ENCODE peak calls at places on chromosomes 2 and 18, in five cellular contexts. I, Y, T, V and J are unnamed samples.
A peak's percentile ranks its signal among the peaks of the same experiment; 100 is the strongest.

GRCh38 chr2:61396005-61396404 is 74.9 kb downstream of the USP34 start:
- DNase-seq in I (no peak), V (no peak), T (peak; percentile 23), Y (no peak), J (no peak)

GRCh38 chr2:48578313-48578712 is 39.3 kb upstream of the GTF2A1L start:
- DNase-seq in I (no peak), Y (no peak), T (no peak), V (no peak), J (no peak)

GRCh38 chr2:197306691-197307030 is 3.9 kb downstream of the ANKRD44 start:
- DNase-seq in Y (no peak), V (no peak), I (no peak), T (no peak), J (no peak)

GRCh38 chr2:43420310-43420903 is 175.4 kb downstream of the THADA start:
- DNase-seq in V (peak; percentile 35), I (no peak), Y (no peak), T (peak; percentile 68), J (no peak)

GRCh38 chr2:168201722-168202121 is 45.7 kb downstream of the STK39 start:
- DNase-seq in V (no peak), I (no peak), Y (no peak), T (no peak), J (no peak)

GRCh38 chr2:40240067-40240466 is 211.8 kb downstream of the SLC8A1 start:
- DNase-seq in I (no peak), Y (no peak), T (no peak), V (no peak), J (no peak)

GRCh38 chr2:17901246-17901645 is 22.8 kb downstream of the KCNS3 start:
- DNase-seq in Y (no peak), V (no peak), T (no peak), I (no peak), J (no peak)

GRCh38 chr2:23502096-23502495 is 117.1 kb downstream of the KLHL29 start:
- DNase-seq in I (no peak), T (no peak), Y (no peak), V (no peak), J (no peak)

DNA sequence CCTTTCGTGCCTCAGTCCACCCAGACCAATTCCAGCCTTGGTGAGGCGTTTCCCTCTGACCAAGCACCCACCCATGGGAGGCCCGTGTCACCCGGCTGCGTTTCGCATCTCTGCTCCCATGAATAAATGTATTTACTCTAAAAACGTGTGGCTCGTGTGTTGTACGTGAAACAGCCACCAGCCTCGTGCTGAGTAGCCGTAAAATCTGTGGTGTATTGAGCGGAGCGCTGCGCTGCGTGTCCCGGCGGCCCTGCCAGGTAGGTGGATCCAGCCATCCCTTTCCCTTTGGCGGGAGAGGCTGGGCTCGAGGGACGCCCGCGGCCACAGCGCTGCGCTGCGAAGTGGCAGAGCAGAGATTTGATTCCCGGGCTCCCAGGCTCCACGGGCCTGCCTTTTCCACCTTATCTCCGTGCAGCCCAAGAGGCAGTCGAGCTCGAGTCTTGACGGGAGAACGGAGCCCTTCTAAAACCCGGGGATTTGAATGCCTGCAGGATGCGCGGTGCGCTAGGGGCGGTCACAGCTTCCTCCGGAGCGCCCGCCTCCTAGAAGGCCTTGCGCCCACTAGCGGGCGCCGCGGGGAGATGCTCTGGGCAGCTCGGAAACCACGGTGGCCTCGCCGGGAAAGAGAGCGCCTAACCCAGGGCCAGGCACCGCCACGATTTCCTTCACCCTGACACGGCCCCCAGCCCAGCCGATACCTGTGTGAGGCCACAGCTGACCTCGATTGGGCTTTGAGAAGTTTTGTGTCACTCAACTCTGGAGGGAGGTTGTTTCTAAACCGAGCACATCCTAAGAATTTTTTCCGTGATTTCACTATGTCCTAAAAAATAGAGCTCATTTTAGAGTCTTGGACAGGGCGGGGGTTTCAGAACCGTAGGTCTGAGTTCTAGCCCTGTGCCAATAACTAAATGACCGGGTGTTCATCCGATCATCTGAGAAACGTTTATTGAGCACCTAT is 3.9 kb upstream of the PSMD1 start:
- DNase-seq in V (peak; percentile 65), I (peak; percentile 75), Y (no peak), T (peak; percentile 84), J (peak; percentile 79)
- TF ChIP-seq POLR2A in V (no peak), I (no peak), Y (no peak), T (peak; percentile 63), J (no peak)

GRCh38 chr2:4900242-4900641 is 791.9 kb upstream of the SOX11 start:
- DNase-seq in T (no peak), V (no peak), Y (no peak), I (no peak), J (no peak)

GRCh38 chr2:4901092-4901735 is 791.0 kb upstream of the SOX11 start:
- DNase-seq in I (no peak), T (no peak), Y (no peak), V (no peak), J (no peak)

GRCh38 chr2:4903676-4904348 is 788.4 kb upstream of the SOX11 start:
- DNase-seq in I (no peak), V (no peak), T (no peak), Y (no peak), J (no peak)

GRCh38 chr2:4895376-4895775 is 796.8 kb upstream of the SOX11 start:
- DNase-seq in T (no peak), I (no peak), Y (no peak), V (no peak), J (no peak)

DNA sequence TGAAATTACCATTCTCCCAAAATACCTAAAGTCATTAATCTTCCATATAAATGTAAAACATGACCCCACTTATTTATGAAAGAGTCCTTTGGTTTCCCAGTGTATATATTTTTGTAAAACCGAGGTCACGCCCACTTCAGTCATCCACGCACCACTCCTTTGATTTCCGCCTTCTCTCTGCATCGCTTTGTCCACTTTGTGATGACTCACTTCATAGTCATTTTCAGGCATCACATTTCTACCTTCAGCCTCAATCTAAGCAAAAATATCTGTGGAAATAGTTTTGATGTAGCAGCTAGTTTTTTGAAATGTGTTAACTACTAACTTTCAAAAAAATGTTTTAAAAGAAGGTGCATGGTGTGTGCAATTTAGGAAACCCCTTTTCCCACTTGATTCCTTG is 793.5 kb upstream of the SOX11 start:
- DNase-seq in Y (no peak), I (no peak), T (no peak), V (no peak), J (no peak)
- TF ChIP-seq TAF1 in Y (no peak), I (no peak), T (no peak), V (no peak), J (no peak)

DNA sequence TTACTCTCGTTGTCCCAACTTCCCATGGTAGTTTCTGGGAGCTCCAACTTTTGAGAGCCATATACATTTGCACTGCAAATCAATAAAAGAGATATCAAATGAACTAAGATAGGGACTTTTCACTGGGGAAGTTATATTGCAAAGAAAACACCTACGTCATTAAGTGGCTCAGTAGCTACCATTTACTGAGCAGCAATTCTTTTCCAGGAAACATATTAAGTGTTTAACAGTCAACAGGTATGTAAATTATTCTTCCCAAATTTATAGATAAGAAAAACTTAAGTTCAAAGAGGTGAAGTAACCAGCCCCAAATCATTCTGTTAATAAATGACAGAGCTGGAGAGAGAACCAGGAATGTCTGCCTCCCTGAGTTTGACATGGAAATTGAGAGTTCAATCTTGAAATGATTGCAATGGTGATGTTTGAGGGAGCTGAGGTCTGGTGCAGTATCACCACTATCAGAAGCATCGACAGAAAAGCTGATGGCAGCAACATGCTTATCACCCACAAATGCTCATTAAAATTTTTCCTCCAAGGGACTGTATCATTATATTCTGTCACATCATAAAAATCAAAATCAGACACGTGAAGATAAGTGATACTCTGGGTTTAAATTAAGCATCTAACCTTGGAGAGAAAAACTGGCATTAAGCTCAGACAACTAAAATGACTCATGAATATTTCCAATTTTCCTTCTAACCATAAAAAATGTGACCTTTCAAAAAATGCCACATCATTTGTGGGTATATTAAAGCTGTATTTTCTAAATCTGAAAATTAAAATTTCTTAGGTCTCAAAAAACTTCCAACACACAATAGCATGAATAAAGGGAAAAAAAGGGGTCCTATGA is 43.4 kb downstream of the GAREM1 start:
- DNase-seq in V (no peak), I (no peak), T (peak; percentile 20), Y (no peak), J (no peak)
- TF ChIP-seq POLR2AphosphoS5 in V (no peak), I (no peak), T (no peak), Y (no peak), J (no peak)

GRCh38 chr2:68385232-68385906 is 20.3 kb downstream of the PLEK start:
- DNase-seq in V (no peak), T (no peak), Y (no peak), I (no peak), J (no peak)
- TF ChIP-seq POLR2A in V (no peak), T (no peak), Y (no peak), I (peak; percentile 66), J (peak; percentile 67)

GRCh38 chr2:207993141-207993763 is 32.1 kb downstream of the PLEKHM3 start:
- DNase-seq in I (no peak), V (no peak), Y (no peak), T (no peak), J (no peak)
- TF ChIP-seq TAF1 in I (no peak), V (no peak), Y (no peak), T (no peak), J (no peak)

DNA sequence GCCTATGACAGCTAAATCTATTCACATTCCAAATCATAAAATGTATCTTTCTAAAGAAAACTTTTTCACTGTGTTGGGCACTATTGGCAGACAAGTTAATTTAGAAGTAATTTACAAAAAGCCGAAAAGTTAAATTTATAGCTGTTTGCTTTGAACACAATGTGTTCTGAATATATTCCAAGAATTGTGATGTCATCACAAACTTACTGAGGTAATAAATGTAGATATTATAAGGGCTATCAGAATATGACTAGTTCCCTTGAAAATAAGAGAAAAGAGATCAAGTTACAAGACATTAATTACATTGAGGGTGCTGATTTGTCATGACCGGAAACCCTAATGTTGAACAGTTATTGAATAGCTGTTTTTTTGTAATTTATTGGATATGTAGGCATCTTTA is 153.9 kb upstream of the SCN7A start:
- DNase-seq in V (no peak), Y (no peak), I (no peak), T (no peak), J (no peak)
- TF ChIP-seq POLR2AphosphoS5 in V (no peak), Y (no peak), I (no peak), T (no peak), J (no peak)

GRCh38 chr18:48569915-48570264 is 31.1 kb downstream of the CTIF start:
- DNase-seq in I (no peak), V (no peak), T (peak; percentile 14), Y (no peak), J (no peak)
- TF ChIP-seq POLR2A in I (no peak), V (no peak), T (no peak), Y (no peak), J (no peak)